ENCODE peak calls at places on chromosomes 12 and 14, in five cellular contexts. L is mesothelial cell of epicardium, I is PC-3, G is lower leg skin, X is progenitor cell of endocrine pancreas. N is an unnamed sample.

GRCh38 chr12:81998761-81999378 is 239.7 kb upstream of the PPFIA2 start:
- DNase-seq in I (no peak), X (no peak), G (no peak), L (no peak), N (no peak)

GRCh38 chr12:50110127-50110761 is 1.8 kb upstream of the COX14 start:
- DNase-seq in G (no peak), L (no peak), I (no peak), X (no peak), N (peak)

GRCh38 chr14:41558527-41558926 is 48.1 kb upstream of the LRFN5 start:
- DNase-seq in X (no peak), G (no peak), I (no peak), L (no peak), N (no peak)

GRCh38 chr12:65339161-65339560 is 60.7 kb downstream of the MSRB3 start:
- DNase-seq in L (no peak), I (peak), G (no peak), X (no peak), N (no peak)

GRCh38 chr12:113158439-113159203 is 9.1 kb downstream of the CFAP73 start:
- DNase-seq in G (no peak), L (no peak), X (no peak), I (no peak), N (no peak)

GRCh38 chr12:29591140-29592020 is 93.9 kb upstream of the OVCH1 start:
- DNase-seq in G (no peak), X (no peak), L (no peak), I (no peak), N (no peak)

GRCh38 chr12:46725332-46725731 is 100.5 kb downstream of the SLC38A4 start:
- DNase-seq in I (no peak), G (no peak), L (no peak), X (no peak), N (no peak)

GRCh38 chr14:36134026-36134425 is 42.5 kb downstream of the PTCSC3 start:
- DNase-seq in L (no peak), G (no peak), X (no peak), I (peak), N (no peak)

GRCh38 chr12:42785944-42786343 is 196.4 kb upstream of the PRICKLE1 start:
- DNase-seq in X (no peak), I (no peak), G (no peak), L (no peak), N (no peak)

GRCh38 chr14:22556021-22556989 is 32.7 kb downstream of the DAD1 start:
- DNase-seq in L (no peak), X (no peak), I (peak), G (peak), N (peak)

GRCh38 chr12:34397591-34398365 is 375.5 kb downstream of the ALG10 start:
- DNase-seq in X (peak), I (no peak), L (peak), G (peak), N (peak)

GRCh38 chr12:54394281-54394719 is 9.8 kb upstream of the ZNF385A start:
- DNase-seq in I (peak), G (no peak), X (no peak), L (no peak), N (no peak)

GRCh38 chr14:60964901-60965300 is 16.0 kb downstream of the TRMT5 start:
- DNase-seq in G (no peak), L (no peak), I (peak), X (no peak), N (no peak)

GRCh38 chr12:79366374-79366773 is 324.4 kb downstream of the PAWR start:
- DNase-seq in X (no peak), I (no peak), G (no peak), L (no peak), N (no peak)

GRCh38 chr14:45252356-45253069 is 489 bp downstream of the MIS18BP1 start:
- DNase-seq in G (no peak), L (no peak), X (no peak), I (peak), N (no peak)

GRCh38 chr12:79834712-79835376 is 100.1 kb downstream of the PPP1R12A start:
- DNase-seq in L (no peak), X (no peak), I (no peak), G (no peak), N (no peak)

GRCh38 chr12:121697093-121697698 is 15.4 kb upstream of the TMEM120B start:
- DNase-seq in G (no peak), I (peak), X (no peak), L (no peak), N (peak)

GRCh38 chr12:8970432-8970831 is 18.9 kb upstream of the KLRG1 start:
- DNase-seq in X (no peak), I (no peak), G (no peak), L (no peak), N (no peak)

GRCh38 chr12:90801776-90802175 is 153.2 kb downstream of the CCER1 start:
- DNase-seq in L (no peak), X (no peak), G (no peak), I (peak), N (no peak)

GRCh38 chr12:75378354-75378753 is 12.5 kb upstream of the GLIPR1L2 start:
- DNase-seq in I (no peak), G (no peak), L (no peak), X (no peak), N (no peak)

GRCh38 chr12:22733756-22734155 is 108.8 kb downstream of the ETNK1 start:
- DNase-seq in X (no peak), L (no peak), G (no peak), I (no peak), N (no peak)

GRCh38 chr12:122282066-122282465 is 15.8 kb upstream of the VPS33A start:
- DNase-seq in I (peak), G (no peak), L (no peak), X (no peak), N (no peak)

GRCh38 chr14:33987565-33988080 is 36.7 kb upstream of the EGLN3 start:
- DNase-seq in I (no peak), L (no peak), G (no peak), X (no peak), N (no peak)

DNA sequence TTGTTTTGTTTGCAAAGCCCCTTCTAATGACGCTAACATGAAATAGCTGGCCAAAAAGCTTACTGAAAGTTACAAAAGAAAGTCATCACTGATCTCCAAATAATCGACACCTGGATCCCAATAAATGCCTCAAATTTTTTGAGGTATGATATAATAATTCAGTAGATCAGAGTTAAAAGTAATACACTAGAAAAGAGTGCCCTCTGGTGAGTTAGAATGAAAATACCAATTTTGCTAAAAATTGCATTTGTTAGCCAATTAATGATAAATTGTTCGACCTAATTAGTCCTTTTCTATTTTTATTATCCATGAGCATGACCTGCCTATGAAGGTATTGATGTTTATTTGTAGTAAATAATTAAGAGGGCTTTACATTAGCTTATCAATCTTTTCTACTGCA is 78.6 kb downstream of the CEP128 start:
- DNase-seq in L (no peak), I (peak), G (no peak), X (no peak), N (no peak)
- TF ChIP-seq CTCF in L (no peak), I (peak), G (no peak), X (no peak), N (no peak)

GRCh38 chr14:103736546-103737431 is 21.2 kb downstream of the ZFYVE21 start:
- DNase-seq in L (no peak), I (no peak), G (no peak), X (no peak), N (no peak)

GRCh38 chr14:103734081-103734888 is 18.7 kb downstream of the ZFYVE21 start:
- DNase-seq in X (no peak), G (no peak), I (no peak), L (no peak), N (no peak)

GRCh38 chr14:103735022-103735421 is 19.4 kb downstream of the ZFYVE21 start:
- DNase-seq in L (no peak), X (no peak), G (no peak), I (no peak), N (no peak)

GRCh38 chr14:103735815-103736545 is 20.4 kb downstream of the ZFYVE21 start:
- DNase-seq in I (peak), X (no peak), L (no peak), G (no peak), N (no peak)

GRCh38 chr14:103735439-103735814 is 19.8 kb downstream of the ZFYVE21 start:
- DNase-seq in X (no peak), G (no peak), I (no peak), L (no peak), N (no peak)
- TF ChIP-seq CTCF in X (no peak), G (no peak), I (no peak), L (no peak), N (no peak)

GRCh38 chr14:56816575-56817391 is 6.5 kb upstream of the OTX2 start:
- DNase-seq in L (no peak), G (no peak), X (no peak), I (no peak), N (no peak)
- TF ChIP-seq CTCF in L (no peak), G (no peak), X (peak), I (no peak), N (no peak)

GRCh38 chr12:114226241-114226928 is 179.6 kb downstream of the TBX5 start:
- DNase-seq in G (peak), L (no peak), I (no peak), X (no peak), N (no peak)
- TF ChIP-seq CTCF in G (no peak), L (no peak), I (no peak), X (no peak), N (no peak)

GRCh38 chr12:118840878-118841277 is 140.5 kb upstream of the SRRM4 start:
- DNase-seq in X (no peak), L (no peak), G (no peak), I (no peak), N (no peak)

GRCh38 chr12:118835911-118836310 is 145.4 kb upstream of the SRRM4 start:
- DNase-seq in G (no peak), X (no peak), L (no peak), I (no peak), N (no peak)

GRCh38 chr12:118842753-118843335 is 138.5 kb upstream of the SRRM4 start:
- DNase-seq in X (no peak), I (no peak), G (no peak), L (no peak), N (no peak)

GRCh38 chr12:118841588-118841987 is 139.8 kb upstream of the SRRM4 start:
- DNase-seq in L (no peak), G (no peak), X (peak), I (no peak), N (no peak)

GRCh38 chr12:118840399-118840798 is 140.9 kb upstream of the SRRM4 start:
- DNase-seq in G (no peak), I (peak), X (no peak), L (no peak), N (no peak)
- TF ChIP-seq CTCF in G (no peak), I (peak), X (peak), L (no peak), N (no peak)

GRCh38 chr12:30989754-30990153 is 63.2 kb downstream of the TSPAN11 start:
- DNase-seq in I (peak), L (no peak), G (no peak), X (no peak), N (peak)
- TF ChIP-seq CTCF in I (peak), L (no peak), G (no peak), X (peak), N (no peak)